ENCODE peak calls at places on chromosomes 6 and 20, in seven cellular contexts. P is psoas muscle, F is A549, H is IMR-90, A is GM12865, K is esophagus squamous epithelium, O is left lung. Q is an unnamed sample.

GRCh38 chr6:167861424-167861823 is 34.7 kb downstream of the AFDN start:
- DNase-seq in P (no peak), F (no peak), H (no peak), A (no peak), K (no peak), O (no peak), Q (no peak)

GRCh38 chr6:35497571-35498406 is 910 bp upstream of the TEAD3 start:
- DNase-seq in P (peak), F (peak), H (peak), A (no peak), K (no peak), O (peak), Q (peak)

GRCh38 chr20:4202441-4202840 is 187.1 kb upstream of the RNF24 start:
- DNase-seq in P (no peak), F (no peak), H (no peak), A (no peak), K (no peak), O (no peak), Q (no peak)

GRCh38 chr20:51027396-51027795 is 4.5 kb upstream of the KCNG1 start:
- DNase-seq in P (no peak), F (no peak), H (no peak), A (no peak), K (no peak), O (no peak), Q (no peak)

GRCh38 chr20:45257711-45258110 is 3.3 kb upstream of the SLPI start:
- DNase-seq in P (no peak), F (no peak), H (no peak), A (no peak), K (no peak), O (no peak), Q (no peak)

GRCh38 chr20:63087872-63088680 is 81.3 kb upstream of the BHLHE23 start:
- DNase-seq in P (no peak), F (no peak), H (no peak), A (no peak), K (no peak), O (peak), Q (peak)

GRCh38 chr6:43842231-43842794 is 72.3 kb downstream of the VEGFA start:
- DNase-seq in P (no peak), F (no peak), H (peak), A (no peak), K (no peak), O (no peak), Q (no peak)

GRCh38 chr6:37826993-37827392 is 7.5 kb downstream of the ZFAND3 start:
- DNase-seq in P (no peak), F (no peak), H (no peak), A (no peak), K (no peak), O (no peak), Q (no peak)

GRCh38 chr6:2688416-2689064 is 62.2 kb downstream of the MYLK4 start:
- DNase-seq in P (no peak), F (peak), H (peak), A (peak), K (no peak), O (no peak), Q (no peak)

GRCh38 chr20:62496525-62497218 is 20.9 kb upstream of the GATA5 start:
- DNase-seq in P (no peak), F (no peak), H (no peak), A (peak), K (no peak), O (no peak), Q (no peak)

GRCh38 chr20:24701668-24702067 is 232.2 kb downstream of the SYNDIG1 start:
- DNase-seq in P (no peak), F (no peak), H (no peak), A (no peak), K (no peak), O (no peak), Q (no peak)

GRCh38 chr6:51057296-51057695 is 238.6 kb downstream of the TFAP2B start:
- DNase-seq in P (no peak), F (no peak), H (no peak), A (no peak), K (no peak), O (no peak), Q (no peak)

GRCh38 chr6:153059757-153060156 is 57.2 kb upstream of the MTRF1L start:
- DNase-seq in P (no peak), F (peak), H (no peak), A (peak), K (no peak), O (no peak), Q (no peak)

GRCh38 chr6:21931641-21932335 is 338.2 kb downstream of the SOX4 start:
- DNase-seq in P (no peak), F (no peak), H (peak), A (no peak), K (no peak), O (no peak), Q (no peak)

GRCh38 chr20:54093423-54094267 is 23.3 kb upstream of the BCAS1 start:
- DNase-seq in P (no peak), F (no peak), H (no peak), A (no peak), K (no peak), O (no peak), Q (no peak)

GRCh38 chr6:29750709-29751108 is 27.5 kb downstream of the HLA-F start:
- DNase-seq in P (no peak), F (no peak), H (no peak), A (no peak), K (no peak), O (no peak), Q (peak)

GRCh38 chr6:29752451-29753308 is 29.4 kb downstream of the HLA-F start:
- DNase-seq in P (peak), F (peak), H (peak), A (peak), K (peak), O (peak), Q (peak)

GRCh38 chr6:29755295-29755871 is 32.1 kb downstream of the HLA-F start:
- DNase-seq in P (no peak), F (no peak), H (no peak), A (no peak), K (no peak), O (no peak), Q (peak)

GRCh38 chr6:29751480-29751879 is 28.2 kb downstream of the HLA-F start:
- DNase-seq in P (no peak), F (no peak), H (no peak), A (no peak), K (no peak), O (no peak), Q (no peak)

GRCh38 chr6:29753309-29753644 is 30.0 kb downstream of the HLA-F start:
- DNase-seq in P (no peak), F (no peak), H (no peak), A (no peak), K (no peak), O (no peak), Q (no peak)
- H3K4me3 ChIP-seq in P (peak), F (peak), H (peak), A (peak), K (peak), O (peak), Q (peak)

GRCh38 chr6:55277628-55278003 is 49.7 kb upstream of the GFRAL start:
- DNase-seq in P (no peak), F (no peak), H (no peak), A (no peak), K (no peak), O (no peak), Q (no peak)

GRCh38 chr6:55286824-55287223 is 40.4 kb upstream of the GFRAL start:
- DNase-seq in P (no peak), F (no peak), H (no peak), A (no peak), K (no peak), O (no peak), Q (no peak)

GRCh38 chr6:55276745-55277627 is 50.3 kb upstream of the GFRAL start:
- DNase-seq in P (peak), F (peak), H (peak), A (peak), K (no peak), O (no peak), Q (no peak)

GRCh38 chr6:55282145-55282544 is 45.1 kb upstream of the GFRAL start:
- DNase-seq in P (no peak), F (no peak), H (no peak), A (no peak), K (no peak), O (no peak), Q (no peak)

DNA sequence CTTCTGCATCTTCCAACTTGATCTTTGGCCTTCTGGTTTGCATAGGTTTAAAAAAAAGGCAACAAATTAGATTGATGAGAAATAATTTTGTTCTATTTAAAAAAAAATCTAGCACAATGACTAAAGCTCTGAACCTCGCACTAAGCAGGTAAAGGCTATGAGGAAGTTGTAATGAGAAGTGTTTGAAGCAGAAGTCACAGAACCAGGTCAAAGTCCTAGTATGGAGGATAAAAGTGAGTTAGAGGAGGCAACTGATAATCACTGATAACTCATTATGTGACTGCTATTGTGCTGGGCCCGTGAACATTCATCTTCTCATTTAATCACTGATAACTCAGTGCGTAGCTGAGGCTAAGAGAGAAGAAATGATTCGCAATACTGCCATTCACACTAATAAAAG is 46.1 kb upstream of the GFRAL start:
- DNase-seq in P (no peak), F (no peak), H (no peak), A (no peak), K (no peak), O (no peak), Q (no peak)
- H3K4me3 ChIP-seq in P (no peak), F (no peak), H (no peak), A (no peak), K (no peak), O (no peak), Q (no peak)

DNA sequence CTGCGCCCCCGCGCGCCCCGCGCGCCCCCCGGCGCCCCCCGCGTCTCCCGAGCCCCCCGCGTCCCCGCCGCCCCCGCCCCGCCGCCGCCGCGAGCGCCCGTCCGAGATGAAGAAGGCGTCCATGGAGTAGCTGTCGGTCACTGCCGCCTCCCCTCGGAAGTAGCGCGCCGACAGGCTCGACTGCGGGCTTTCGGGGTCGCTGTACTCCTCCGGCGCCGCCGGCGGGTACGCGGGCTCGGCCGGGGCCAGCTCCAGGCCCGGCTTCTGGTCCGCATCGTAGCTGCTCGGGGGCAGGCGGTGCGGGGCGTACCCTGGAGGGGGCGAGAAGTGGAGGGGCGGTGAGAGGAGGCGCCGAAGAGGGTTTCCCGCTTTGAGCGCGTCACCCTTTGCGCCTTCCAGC is 11.2 kb upstream of the SRXN1 start:
- DNase-seq in P (no peak), F (no peak), H (no peak), A (no peak), K (no peak), O (no peak), Q (no peak)
- H3K4me3 ChIP-seq in P (no peak), F (no peak), H (no peak), A (no peak), K (no peak), O (no peak), Q (no peak)

DNA sequence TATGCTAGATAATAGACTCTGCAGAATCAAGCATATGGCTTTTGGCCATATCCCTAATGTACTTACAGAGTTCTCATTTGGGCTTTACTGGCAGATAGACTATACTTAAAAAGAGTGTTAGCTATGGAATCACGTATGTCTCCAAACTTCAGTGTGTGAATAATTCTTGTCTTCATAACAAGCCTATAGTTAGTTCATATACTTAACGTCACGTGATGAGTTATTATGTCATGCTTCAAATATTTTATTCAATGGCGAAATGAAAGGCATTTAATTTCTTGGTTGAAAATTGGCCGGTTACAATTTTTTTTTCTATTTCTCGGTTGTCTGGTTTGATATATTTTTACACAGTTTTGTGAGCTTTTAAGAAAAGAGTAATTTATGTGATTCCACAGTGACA is 62.7 kb downstream of the MEI4 start:
- DNase-seq in P (no peak), F (no peak), H (no peak), A (no peak), K (no peak), O (no peak), Q (no peak)
- H3K4me3 ChIP-seq in P (no peak), F (no peak), H (no peak), A (no peak), K (no peak), O (no peak), Q (no peak)

GRCh38 chr6:27605401-27606342 is 132.8 kb upstream of the ZNF184 start:
- DNase-seq in P (no peak), F (peak), H (peak), A (peak), K (no peak), O (no peak), Q (no peak)
- H3K4me3 ChIP-seq in P (no peak), F (peak), H (peak), A (peak), K (no peak), O (no peak), Q (no peak)

GRCh38 chr6:41548841-41549642 is 2.9 kb downstream of the FOXP4 start:
- DNase-seq in P (no peak), F (no peak), H (no peak), A (no peak), K (no peak), O (no peak), Q (no peak)
- H3K4me3 ChIP-seq in P (peak), F (no peak), H (no peak), A (peak), K (peak), O (no peak), Q (no peak)

GRCh38 chr20:728022-728944 is 40.0 kb downstream of the SLC52A3 start:
- DNase-seq in P (peak), F (peak), H (peak), A (peak), K (no peak), O (peak), Q (no peak)
- H3K4me3 ChIP-seq in P (peak), F (peak), H (peak), A (no peak), K (peak), O (peak), Q (peak)

GRCh38 chr6:114218421-114218820 is 124.4 kb downstream of the HS3ST5 start:
- DNase-seq in P (no peak), F (no peak), H (no peak), A (no peak), K (no peak), O (no peak), Q (no peak)

GRCh38 chr6:114216789-114217467 is 125.9 kb downstream of the HS3ST5 start:
- DNase-seq in P (no peak), F (no peak), H (no peak), A (no peak), K (no peak), O (no peak), Q (no peak)

GRCh38 chr6:114220241-114220640 is 122.6 kb downstream of the HS3ST5 start:
- DNase-seq in P (no peak), F (no peak), H (no peak), A (no peak), K (no peak), O (no peak), Q (no peak)

DNA sequence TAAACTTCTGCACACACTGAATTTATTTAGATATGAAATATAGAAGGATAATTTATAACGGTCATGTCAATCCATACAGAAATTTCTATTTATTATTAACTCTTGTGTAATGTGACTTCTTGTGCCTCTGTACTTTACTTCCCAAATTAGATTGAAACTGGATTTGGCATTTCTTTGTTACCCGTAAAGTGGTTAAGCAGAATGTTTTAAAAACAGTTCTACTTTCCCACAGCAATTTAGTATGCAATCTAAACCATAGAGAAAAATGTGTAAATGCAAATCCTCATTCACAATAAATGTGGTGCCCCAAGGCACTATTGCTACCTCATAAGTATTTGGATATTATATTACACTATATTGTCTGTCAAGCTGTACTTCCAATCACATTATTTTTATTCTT is 124.0 kb downstream of the HS3ST5 start:
- DNase-seq in P (no peak), F (no peak), H (no peak), A (no peak), K (no peak), O (no peak), Q (no peak)
- H3K4me3 ChIP-seq in P (peak), F (no peak), H (no peak), A (no peak), K (no peak), O (no peak), Q (no peak)

GRCh38 chr6:24355422-24355821 is 2.4 kb downstream of the DCDC2 start:
- DNase-seq in P (no peak), F (no peak), H (no peak), A (no peak), K (no peak), O (no peak), Q (no peak)

GRCh38 chr6:24358219-24358821 is 461 bp upstream of the DCDC2 start:
- DNase-seq in P (no peak), F (no peak), H (no peak), A (no peak), K (no peak), O (no peak), Q (no peak)

GRCh38 chr6:24359640-24360454 is 2.0 kb upstream of the DCDC2 start:
- DNase-seq in P (peak), F (peak), H (peak), A (peak), K (no peak), O (peak), Q (peak)

GRCh38 chr6:24357336-24358218 is at the start of gene DCDC2:
- DNase-seq in P (peak), F (peak), H (no peak), A (peak), K (no peak), O (peak), Q (no peak)

GRCh38 chr6:24356310-24357035 is 1.4 kb downstream of the DCDC2 start:
- DNase-seq in P (no peak), F (peak), H (no peak), A (no peak), K (no peak), O (no peak), Q (no peak)
- H3K4me3 ChIP-seq in P (no peak), F (peak), H (no peak), A (no peak), K (no peak), O (peak), Q (no peak)

GRCh38 chr6:7143161-7143974 is 35.6 kb downstream of the RREB1 start:
- DNase-seq in P (no peak), F (no peak), H (no peak), A (peak), K (no peak), O (no peak), Q (no peak)
- H3K4me3 ChIP-seq in P (no peak), F (no peak), H (no peak), A (no peak), K (no peak), O (no peak), Q (no peak)

Q was measured in ascending aorta.